ENCODE peak calls at places on chromosome 20, in four cellular contexts. F is GM12878, M is K562, L is endothelial cell of umbilical vein. K is an unnamed sample.

GRCh38 chr20:3312940-3313656 is 74.1 kb upstream of the SLC4A11 start:
- DNase-seq in F (no peak), M (no peak), L (peak; percentile 82), K (peak; percentile 53)

GRCh38 chr20:62461834-62462233 is 14.0 kb downstream of the GATA5 start:
- DNase-seq in F (no peak), M (no peak), L (no peak), K (no peak)

GRCh38 chr20:43102394-43102793 is 87.3 kb downstream of the PTPRT start:
- DNase-seq in F (no peak), M (peak; percentile 31), L (no peak), K (no peak)

GRCh38 chr20:11777861-11778570 is 139.7 kb upstream of the BTBD3 start:
- DNase-seq in F (no peak), M (no peak), L (peak; percentile 79), K (peak; percentile 40)

GRCh38 chr20:50691585-50692552 is 527 bp upstream of the RIPOR3 start:
- DNase-seq in F (no peak), M (peak; percentile 44), L (no peak), K (peak; percentile 69)

GRCh38 chr20:49435639-49436038 is 46.8 kb downstream of the KCNB1 start:
- DNase-seq in F (no peak), M (no peak), L (no peak), K (no peak)

GRCh38 chr20:5153612-5154542 is 27.1 kb downstream of the CDS2 start:
- DNase-seq in F (no peak), M (no peak), L (no peak), K (peak; percentile 41)

GRCh38 chr20:55054443-55054842 is 579.0 kb downstream of the DOK5 start:
- DNase-seq in F (no peak), M (no peak), L (no peak), K (no peak)

GRCh38 chr20:5024103-5024502 is 22.8 kb upstream of the SLC23A2 start:
- DNase-seq in F (no peak), M (no peak), L (no peak), K (peak; percentile 12)

GRCh38 chr20:8449120-8449519 is 317.1 kb downstream of the PLCB1 start:
- DNase-seq in F (no peak), M (no peak), L (no peak), K (peak; percentile 28)

GRCh38 chr20:34703573-34704176 is 469 bp upstream of the TP53INP2 start:
- DNase-seq in F (no peak), M (peak; percentile 36), L (peak; percentile 46), K (peak; percentile 37)

GRCh38 chr20:36745234-36745926 is 510 bp downstream of the NDRG3 start:
- DNase-seq in F (no peak), M (peak; percentile 50), L (peak; percentile 26), K (no peak)

GRCh38 chr20:34074101-34074760 is 37.8 kb downstream of the EIF2S2 start:
- DNase-seq in F (no peak), M (no peak), L (no peak), K (peak; percentile 37)

GRCh38 chr20:62822788-62823651 is 6.2 kb downstream of the COL9A3 start:
- DNase-seq in F (no peak), M (peak; percentile 95), L (no peak), K (peak; percentile 11)

GRCh38 chr20:37876863-37877262 is 26.1 kb upstream of the VSTM2L start:
- DNase-seq in F (no peak), M (no peak), L (no peak), K (no peak)

GRCh38 chr20:45857836-45858250 is 429 bp downstream of the ZSWIM3 start:
- DNase-seq in F (peak; percentile 31), M (peak; percentile 70), L (no peak), K (no peak)

GRCh38 chr20:44345147-44345546 is 8.3 kb downstream of the R3HDML start:
- DNase-seq in F (no peak), M (no peak), L (no peak), K (no peak)

GRCh38 chr20:34791289-34792020 is 34.0 kb downstream of the NCOA6 start:
- DNase-seq in F (no peak), M (no peak), L (peak; percentile 9), K (peak; percentile 67)

GRCh38 chr20:33680681-33681080 is 5.5 kb downstream of the E2F1 start:
- DNase-seq in F (no peak), M (no peak), L (no peak), K (peak; percentile 31)

GRCh38 chr20:35327074-35327976 is 35.1 kb upstream of the FAM83C start:
- DNase-seq in F (no peak), M (peak; percentile 71), L (peak; percentile 76), K (peak; percentile 46)

GRCh38 chr20:63572788-63573738 is 976 bp downstream of the HELZ2 start:
- DNase-seq in F (no peak), M (no peak), L (no peak), K (no peak)

DNA sequence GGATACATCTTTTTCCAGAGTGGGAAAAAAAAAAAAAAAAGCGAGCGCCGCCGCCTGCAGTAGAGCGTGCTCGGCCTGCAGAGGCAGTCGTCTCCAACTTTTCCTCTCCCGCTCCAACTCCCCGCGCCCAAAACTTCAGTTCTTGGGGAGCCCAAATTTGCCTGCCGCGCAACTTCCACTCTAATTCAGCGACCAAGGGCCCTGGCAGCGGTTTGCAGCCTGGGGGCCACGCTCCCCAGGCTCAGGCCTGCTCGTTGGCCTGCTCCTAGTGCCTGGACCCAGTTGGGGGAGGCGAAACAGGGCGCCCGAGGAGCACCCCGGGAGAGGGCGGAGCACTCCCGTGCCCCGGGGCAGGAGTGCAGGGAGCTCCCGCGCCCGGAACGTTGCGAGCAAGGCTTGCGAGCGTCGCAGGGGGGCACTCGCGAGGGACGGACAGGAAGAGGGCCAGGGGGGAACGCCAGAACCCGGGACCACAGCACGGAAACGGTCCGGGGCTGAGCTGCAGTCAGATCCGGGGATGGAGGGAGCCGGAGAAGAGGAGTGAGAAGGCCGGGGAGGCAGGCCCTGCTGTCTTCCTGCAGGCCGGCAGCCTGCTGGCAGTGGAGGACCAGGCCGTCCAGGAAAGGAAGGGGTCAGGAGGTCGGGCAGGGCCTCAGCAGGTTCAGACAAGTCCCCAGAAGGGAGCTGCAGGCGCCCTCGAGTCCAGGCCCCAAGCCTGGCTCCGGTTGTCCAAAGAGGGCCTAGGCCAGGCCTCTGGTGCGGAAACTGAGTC is at the start of gene STX16:
- DNase-seq in F (peak; percentile 80), M (peak; percentile 94), L (peak; percentile 87), K (peak; percentile 91)
- TF ChIP-seq POLR2A in F (peak; percentile 93), M (peak; percentile 89), L (peak; percentile 68), K (peak; percentile 72)

GRCh38 chr20:2006452-2007381 is 12.9 kb upstream of the PDYN start:
- DNase-seq in F (no peak), M (peak; percentile 46), L (peak; percentile 30), K (peak; percentile 30)
- TF ChIP-seq FOS in F (no peak), M (no peak), L (no peak), K (no peak)

DNA sequence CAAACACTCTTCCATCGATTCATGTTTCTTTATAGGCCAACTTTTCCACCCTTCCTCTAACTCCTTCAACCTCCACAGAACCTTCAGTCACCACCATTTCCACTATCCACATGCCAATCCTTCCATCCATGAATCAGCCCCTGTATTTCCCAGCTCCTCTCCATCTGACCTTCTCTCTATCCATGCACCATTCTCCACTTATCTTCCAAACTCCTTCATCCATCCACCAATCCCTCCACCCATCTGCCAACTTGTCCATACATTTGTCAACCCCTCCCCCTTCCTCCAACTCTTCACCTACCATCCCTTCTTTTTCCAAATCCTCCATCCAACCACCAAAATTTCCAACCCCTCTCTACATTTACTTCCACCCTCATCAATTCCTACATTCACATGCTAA is 49.9 kb downstream of the MAFB start:
- DNase-seq in F (no peak), M (no peak), L (no peak), K (no peak)
- TF ChIP-seq POLR2A in F (no peak), M (no peak), L (no peak), K (no peak)

GRCh38 chr20:53776858-53777257 is 183.2 kb upstream of the ZNF217 start:
- DNase-seq in F (no peak), M (no peak), L (no peak), K (no peak)

GRCh38 chr20:53778041-53778516 is 184.4 kb upstream of the ZNF217 start:
- DNase-seq in F (no peak), M (no peak), L (no peak), K (no peak)

GRCh38 chr20:53773792-53774371 is 180.2 kb upstream of the ZNF217 start:
- DNase-seq in F (no peak), M (no peak), L (peak; percentile 51), K (peak; percentile 97)

GRCh38 chr20:53778736-53779135 is 185.1 kb upstream of the ZNF217 start:
- DNase-seq in F (no peak), M (no peak), L (no peak), K (no peak)

GRCh38 chr20:53774487-53775203 is 181.0 kb upstream of the ZNF217 start:
- DNase-seq in F (no peak), M (no peak), L (peak; percentile 44), K (peak; percentile 95)
- TF ChIP-seq FOS in F (no peak), M (no peak), L (no peak), K (peak; percentile 74)

GRCh38 chr20:295804-296203 is 1.6 kb upstream of the ZCCHC3 start:
- DNase-seq in F (no peak), M (no peak), L (no peak), K (no peak)

GRCh38 chr20:294602-295001 is 2.8 kb upstream of the ZCCHC3 start:
- DNase-seq in F (no peak), M (no peak), L (no peak), K (no peak)

GRCh38 chr20:298755-299391 is 1.5 kb downstream of the ZCCHC3 start:
- DNase-seq in F (no peak), M (no peak), L (no peak), K (no peak)

GRCh38 chr20:297925-298754 is 770 bp downstream of the ZCCHC3 start:
- DNase-seq in F (no peak), M (peak; percentile 70), L (peak; percentile 70), K (peak; percentile 71)

DNA sequence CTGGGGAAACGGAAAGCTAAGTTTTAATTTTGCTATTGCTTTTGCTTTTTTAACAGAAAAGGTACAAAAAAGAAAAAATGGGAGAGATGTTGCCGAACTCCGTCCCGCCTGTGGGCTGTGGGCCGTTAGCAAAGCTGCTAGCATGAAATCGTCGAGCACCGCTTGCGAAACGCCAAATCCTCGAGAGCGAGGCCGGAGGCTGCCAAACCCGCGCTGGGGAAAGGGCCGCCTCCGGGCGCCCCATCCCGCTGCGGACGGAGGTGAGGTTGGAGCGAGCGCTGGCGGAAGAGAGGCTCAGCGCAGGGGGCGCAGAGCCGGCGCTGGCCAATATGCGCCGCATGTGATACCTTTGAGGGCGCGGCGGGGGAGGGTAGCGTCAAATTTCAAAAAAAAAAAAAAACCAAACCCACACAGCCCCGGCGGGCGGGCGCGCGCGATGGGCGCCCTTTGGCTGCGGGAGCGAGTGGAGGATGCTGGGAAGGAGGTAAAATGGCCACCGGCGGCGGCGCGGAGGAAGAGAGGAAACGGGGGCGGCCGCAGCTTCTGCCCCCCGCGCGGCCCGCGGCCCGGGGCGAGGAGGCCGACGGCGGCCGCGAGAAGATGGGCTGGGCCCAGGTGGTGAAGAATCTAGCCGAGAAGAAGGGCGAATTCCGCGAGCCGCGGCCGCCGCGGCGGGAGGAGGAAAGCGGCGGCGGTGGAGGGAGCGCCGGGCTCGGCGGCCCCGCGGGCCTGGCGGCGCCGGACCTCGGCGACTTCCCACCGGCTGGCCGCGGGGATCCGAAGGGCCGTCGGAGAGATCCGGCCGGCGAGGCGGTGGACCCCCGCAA is at the start of gene ZCCHC3:
- DNase-seq in F (peak; percentile 59), M (peak; percentile 93), L (peak; percentile 88), K (peak; percentile 93)
- TF ChIP-seq POLR2A in F (peak; percentile 83), M (peak; percentile 67), L (peak; percentile 79), K (peak; percentile 85)

GRCh38 chr20:25863536-25864325 is 167.1 kb upstream of the ZNF337 start:
- DNase-seq in F (no peak), M (no peak), L (peak; percentile 15), K (no peak)
- TF ChIP-seq FOS in F (no peak), M (no peak), L (no peak), K (no peak)